ENCODE peak calls at places on chromosomes 12 and 14, in five cellular contexts. C is endodermal cell; H is hepatocyte; I is CD8-positive, alpha-beta memory T cell; Y is upper lobe of left lung. J is an unnamed sample.
A peak's percentile ranks its signal among the peaks of the same experiment; 100 is the strongest.

GRCh38 chr12:24991209-24992049 is 42.5 kb upstream of the BCAT1 start:
- DNase-seq in C (no peak), H (peak; percentile 72), I (no peak), Y (no peak), J (peak; percentile 72)

GRCh38 chr12:56198836-56199235 is 9.6 kb upstream of the SMARCC2 start:
- DNase-seq in C (no peak), H (no peak), I (no peak), Y (no peak), J (no peak)

GRCh38 chr12:1445807-1446206 is 148.6 kb downstream of the FBXL14 start:
- DNase-seq in C (peak; percentile 77), H (no peak), I (no peak), Y (no peak), J (no peak)

GRCh38 chr12:76038176-76038575 is 6.6 kb upstream of the PHLDA1 start:
- DNase-seq in C (no peak), H (no peak), I (no peak), Y (no peak), J (no peak)

GRCh38 chr12:50197297-50197727 is 30.1 kb upstream of the CERS5 start:
- DNase-seq in C (no peak), H (no peak), I (no peak), Y (no peak), J (no peak)

GRCh38 chr12:55725556-55725955 is 3.3 kb downstream of the CD63 start:
- DNase-seq in C (no peak), H (no peak), I (no peak), Y (no peak), J (no peak)

GRCh38 chr12:25670076-25671055 is 117.3 kb upstream of the LMNTD1 start:
- DNase-seq in C (no peak), H (no peak), I (no peak), Y (no peak), J (no peak)

GRCh38 chr14:63659726-63660125 is 18.1 kb upstream of the WDR89 start:
- DNase-seq in C (no peak), H (no peak), I (no peak), Y (no peak), J (peak; percentile 51)

GRCh38 chr12:1054103-1054838 is 63.2 kb downstream of the ERC1 start:
- DNase-seq in C (peak; percentile 66), H (peak; percentile 9), I (no peak), Y (no peak), J (peak; percentile 5)

GRCh38 chr12:47218191-47218654 is 138.5 kb upstream of the AMIGO2 start:
- DNase-seq in C (no peak), H (no peak), I (peak; percentile 67), Y (no peak), J (no peak)

GRCh38 chr14:75196468-75196867 is 20.1 kb upstream of the TMED10 start:
- DNase-seq in C (peak; percentile 69), H (peak; percentile 40), I (no peak), Y (peak; percentile 40), J (no peak)

GRCh38 chr14:61106627-61107147 is 125.6 kb downstream of the SLC38A6 start:
- DNase-seq in C (peak; percentile 63), H (no peak), I (no peak), Y (no peak), J (peak; percentile 44)

GRCh38 chr12:28683371-28683770 is 465.7 kb upstream of the FAR2 start:
- DNase-seq in C (no peak), H (no peak), I (no peak), Y (no peak), J (no peak)

GRCh38 chr12:124093297-124093696 is 120.3 kb downstream of the ZNF664 start:
- DNase-seq in C (no peak), H (no peak), I (no peak), Y (no peak), J (no peak)

GRCh38 chr12:28793767-28794166 is 355.3 kb upstream of the FAR2 start:
- DNase-seq in C (no peak), H (no peak), I (no peak), Y (no peak), J (no peak)

GRCh38 chr12:53791735-53792326 is 40.1 kb upstream of the CISTR start:
- DNase-seq in C (peak; percentile 89), H (peak; percentile 42), I (no peak), Y (no peak), J (peak; percentile 47)

GRCh38 chr12:114920828-114921579 is 237.0 kb upstream of the TBX3 start:
- DNase-seq in C (peak; percentile 12), H (no peak), I (no peak), Y (no peak), J (no peak)

GRCh38 chr14:50775357-50775756 is 55.6 kb downstream of the NIN start:
- DNase-seq in C (no peak), H (peak; percentile 27), I (no peak), Y (no peak), J (no peak)

GRCh38 chr14:91281346-91281745 is 36.8 kb upstream of the GPR68 start:
- DNase-seq in C (no peak), H (no peak), I (no peak), Y (no peak), J (no peak)

GRCh38 chr14:33792387-33793368 is 158.2 kb downstream of the EGLN3 start:
- DNase-seq in C (peak; percentile 93), H (peak; percentile 90), I (peak; percentile 56), Y (peak; percentile 62), J (peak; percentile 71)

GRCh38 chr12:127546721-127547505 is 720.1 kb upstream of the TMEM132C start:
- DNase-seq in C (no peak), H (no peak), I (no peak), Y (no peak), J (peak; percentile 13)

GRCh38 chr14:63982156-63982555 is 129.4 kb downstream of the SYNE2 start:
- DNase-seq in C (no peak), H (no peak), I (no peak), Y (no peak), J (no peak)

GRCh38 chr12:110744697-110745264 is 2.1 kb upstream of the PPP1CC start:
- DNase-seq in C (peak; percentile 32), H (peak; percentile 30), I (no peak), Y (peak; percentile 21), J (no peak)

GRCh38 chr12:110745632-110746284 is 3.1 kb upstream of the PPP1CC start:
- DNase-seq in C (no peak), H (no peak), I (no peak), Y (peak; percentile 7), J (peak; percentile 33)

GRCh38 chr12:110743571-110744093 is 941 bp upstream of the PPP1CC start:
- DNase-seq in C (peak; percentile 74), H (peak; percentile 65), I (no peak), Y (peak; percentile 62), J (peak; percentile 29)

GRCh38 chr12:110742718-110743570 is at the start of gene PPP1CC:
- DNase-seq in C (peak; percentile 98), H (peak; percentile 98), I (peak; percentile 95), Y (peak; percentile 97), J (peak; percentile 93)

DNA sequence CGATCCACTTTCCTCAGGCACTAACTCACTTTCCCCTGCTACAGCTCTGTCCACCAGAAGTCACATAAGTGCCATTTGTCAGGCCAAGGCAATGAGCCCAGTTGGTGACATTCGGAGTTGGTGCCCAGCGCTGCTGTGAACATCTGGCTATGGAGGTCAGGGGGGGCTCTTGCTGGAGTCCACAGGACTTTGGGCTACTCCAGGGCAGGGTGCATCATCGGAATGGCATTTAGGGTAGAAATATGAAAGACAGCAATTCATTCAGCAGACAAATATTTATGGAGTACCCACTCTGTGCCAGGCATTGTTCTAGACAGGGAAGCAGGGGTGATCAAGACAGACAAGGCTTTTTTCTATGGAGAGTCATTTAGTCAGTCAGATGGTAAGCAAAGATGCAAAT is 1.5 kb upstream of the PPP1CC start:
- DNase-seq in C (no peak), H (no peak), I (peak; percentile 49), Y (no peak), J (no peak)
- H3K4me3 ChIP-seq in C (peak overlapping the region; percentile 97), H (no peak overlapping the region), I (no peak overlapping the region), Y (no peak overlapping the region), J (peak overlapping the region; percentile 97)

DNA sequence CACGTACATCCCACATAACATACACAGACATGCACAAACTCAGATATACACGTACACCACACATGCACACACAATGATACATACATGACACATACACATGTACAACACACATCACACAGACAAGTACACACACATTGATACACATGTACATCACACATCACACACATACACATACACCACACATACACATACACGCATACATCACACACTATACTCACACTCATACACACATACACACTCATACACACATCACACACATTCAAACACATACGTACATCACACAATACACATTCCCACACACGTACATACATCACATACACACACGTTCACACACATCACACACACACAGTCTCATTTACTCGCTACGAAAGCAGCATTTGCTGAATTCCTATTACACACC is 4.5 kb downstream of the ZNF605 start:
- DNase-seq in C (no peak), H (no peak), I (no peak), Y (no peak), J (no peak)
- H3K9me3 ChIP-seq in C (peaks cover 74% of the 10 kb centered on the region), H (peaks cover 31% of the 10 kb centered on the region), I (no peaks in the 10 kb centered on the region), Y (peaks cover 63% of the 10 kb centered on the region), J (peaks cover 14% of the 10 kb centered on the region)

DNA sequence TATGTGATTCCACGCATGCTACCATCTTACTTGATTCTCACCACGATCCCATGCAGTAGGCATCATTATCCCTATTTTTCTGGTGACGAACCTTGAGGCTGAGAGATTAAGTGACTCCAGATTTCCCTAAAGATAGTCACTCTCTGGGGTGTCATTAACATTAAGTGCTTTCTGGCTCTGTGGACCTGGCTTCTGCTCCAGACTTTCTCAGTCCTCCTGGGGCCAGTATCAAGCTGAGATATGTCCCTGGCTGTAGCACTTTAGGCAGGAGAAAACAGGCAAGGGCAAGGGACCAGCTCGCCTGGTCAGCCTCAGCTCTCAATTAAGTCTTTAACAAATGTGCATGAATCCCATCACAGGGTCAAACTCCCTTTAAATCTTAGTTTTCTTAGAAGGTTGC is 38.3 kb upstream of the PRB2 start:
- DNase-seq in C (peak; percentile 55), H (no peak), I (no peak), Y (no peak), J (no peak)
- H3K27me3 ChIP-seq in C (no peaks in the 10 kb centered on the region), H (no peaks in the 10 kb centered on the region), I (no peaks in the 10 kb centered on the region), Y (no peaks in the 10 kb centered on the region), J (no peaks in the 10 kb centered on the region)

DNA sequence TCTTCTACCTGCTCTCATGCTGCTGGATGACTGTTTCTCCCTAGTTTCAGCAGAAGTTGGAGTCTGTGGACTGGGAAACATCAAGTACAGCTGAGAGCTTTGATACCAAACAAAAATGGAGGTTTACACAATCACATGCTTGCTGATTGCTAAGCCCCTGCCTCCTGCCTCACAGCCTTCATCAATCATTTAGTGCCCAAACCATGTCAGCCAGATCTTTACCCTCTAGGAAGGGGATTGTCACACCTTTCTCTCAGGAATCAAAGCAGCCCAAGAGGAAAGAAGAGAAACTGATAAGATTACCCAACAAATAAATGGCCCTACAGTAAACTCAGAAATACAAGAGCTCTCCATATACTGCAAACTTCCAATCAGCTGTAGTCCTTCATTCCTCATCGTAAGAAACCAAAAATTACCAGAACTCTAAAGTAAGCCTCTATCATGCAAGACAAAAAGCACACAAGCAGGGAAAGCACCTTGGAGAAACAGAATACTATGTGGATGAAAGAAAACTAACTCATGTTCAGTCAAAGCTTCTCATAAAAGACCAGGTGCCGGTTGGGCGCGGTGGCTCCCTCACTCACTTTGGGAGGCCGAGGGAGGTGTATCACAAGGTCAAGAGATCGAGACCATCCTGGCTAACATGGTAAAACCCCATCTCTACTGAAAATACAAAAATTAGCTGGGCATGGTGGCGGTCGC is 63.6 kb upstream of the RESF1 start:
- DNase-seq in C (peak; percentile 52), H (no peak), I (no peak), Y (no peak), J (no peak)
- H3K4me3 ChIP-seq in C (no peak overlapping the region), H (no peak overlapping the region), I (peak overlapping the region; percentile 31), Y (no peak overlapping the region), J (no peak overlapping the region)

J was measured in SJCRH30.